ENCODE peak calls at places on chromosomes 6 and 20, in seven cellular contexts. E is substantia nigra; H is NCI-H2227 treated with DMSO at 0.1 percent for 48 hours; V is effector CD4-positive, alpha-beta T cell; X is activated T-helper 1 cell treated with anti-CD3 and anti-CD28 coated beads, Interleukin-12 subunit alpha, Interleukin-12 subunit beta, Interleukin-2, Interleukin-4 antibody, amounts not matched to agents 30 ng/mL and 10 ng/mL and 1 ng/mL, durations not matched to agents 14 hours and 24 hours and 36 hours; R is mesendoderm; F is T47D. Y is an unnamed sample.

GRCh38 chr6:127811939-127812338 is 88.9 kb downstream of the THEMIS start:
- DNase-seq in E (no peak), R (no peak), H (no peak), X (no peak), F (no peak), V (no peak), Y (no peak)

GRCh38 chr20:58627212-58628072 is 23.6 kb upstream of the STX16 start:
- DNase-seq in E (no peak), R (no peak), V (no peak), F (no peak), H (no peak), X (no peak), Y (peak; percentile 18)

GRCh38 chr6:168071620-168072019 is 7.4 kb downstream of the FRMD1 start:
- DNase-seq in F (no peak), E (no peak), V (no peak), R (peak; percentile 79), H (no peak), X (no peak), Y (no peak)

GRCh38 chr6:67956352-67956751 is 678.7 kb upstream of the ADGRB3 start:
- DNase-seq in H (no peak), X (no peak), E (no peak), R (peak; percentile 37), V (no peak), F (no peak), Y (no peak)

GRCh38 chr6:158697798-158698197 is 47.9 kb downstream of the SYTL3 start:
- DNase-seq in V (no peak), H (no peak), E (no peak), R (no peak), F (no peak), X (no peak), Y (no peak)

GRCh38 chr6:20952605-20953004 is 418.3 kb downstream of the CDKAL1 start:
- DNase-seq in H (no peak), E (no peak), V (no peak), R (peak; percentile 82), X (no peak), F (no peak), Y (no peak)

GRCh38 chr6:24524801-24525200 is 30.0 kb downstream of the ALDH5A1 start:
- DNase-seq in X (no peak), H (peak; percentile 64), V (no peak), F (peak; percentile 79), E (no peak), R (peak; percentile 67), Y (no peak)

GRCh38 chr6:140079328-140079727 is 704.9 kb upstream of the CITED2 start:
- DNase-seq in R (peak; percentile 6), H (no peak), E (no peak), X (no peak), V (no peak), F (no peak), Y (no peak)

GRCh38 chr6:165568326-165568725 is 94.7 kb downstream of the PDE10A start:
- DNase-seq in F (no peak), X (no peak), H (no peak), R (no peak), V (no peak), E (no peak), Y (no peak)

GRCh38 chr20:37850724-37851123 is 52.2 kb upstream of the VSTM2L start:
- DNase-seq in V (no peak), E (no peak), R (no peak), X (no peak), F (no peak), H (no peak), Y (no peak)

GRCh38 chr6:12608016-12608860 is 108.3 kb upstream of the PHACTR1 start:
- DNase-seq in F (no peak), V (no peak), R (no peak), E (no peak), H (no peak), X (no peak), Y (no peak)

GRCh38 chr6:33297956-33298772 is 578 bp downstream of the RGL2 start:
- DNase-seq in F (peak; percentile 98), X (peak; percentile 65), V (peak; percentile 56), E (peak; percentile 27), H (peak; percentile 50), R (peak; percentile 97), Y (peak; percentile 70)

GRCh38 chr6:141653590-141653989 is 479.1 kb upstream of the GJE1 start:
- DNase-seq in R (no peak), H (no peak), V (no peak), X (no peak), F (peak; percentile 26), E (no peak), Y (no peak)

GRCh38 chr20:64192406-64192805 is 28.2 kb downstream of the MYT1 start:
- DNase-seq in H (no peak), R (peak; percentile 17), E (no peak), V (no peak), F (no peak), X (no peak), Y (no peak)

GRCh38 chr6:37713529-37714119 is 15.9 kb upstream of the MDGA1 start:
- DNase-seq in R (no peak), V (no peak), E (no peak), X (no peak), F (no peak), H (no peak), Y (no peak)

GRCh38 chr6:4466769-4467480 is 309.3 kb upstream of the CDYL start:
- DNase-seq in R (no peak), V (no peak), X (no peak), E (no peak), F (peak; percentile 51), H (no peak), Y (no peak)

GRCh38 chr6:2447318-2447717 is 201.9 kb upstream of the GMDS start:
- DNase-seq in X (no peak), E (no peak), F (no peak), R (no peak), V (no peak), H (no peak), Y (no peak)

GRCh38 chr6:17103715-17104114 is 1.9 kb downstream of the STMND1 start:
- DNase-seq in E (no peak), X (no peak), F (peak; percentile 47), R (peak; percentile 58), H (no peak), V (no peak), Y (no peak)

GRCh38 chr6:108250240-108250866 is 10.5 kb downstream of the SNX3 start:
- DNase-seq in E (no peak), F (peak; percentile 5), H (no peak), X (no peak), R (peak; percentile 79), V (no peak), Y (no peak)

GRCh38 chr6:157804448-157805327 is 18.4 kb upstream of the SNX9 start:
- DNase-seq in F (no peak), X (no peak), H (no peak), R (no peak), E (no peak), V (no peak), Y (no peak)

GRCh38 chr6:109296305-109296915 is 85.9 kb downstream of the CD164 start:
- DNase-seq in R (no peak), E (no peak), F (peak; percentile 69), V (no peak), X (no peak), H (no peak), Y (no peak)

GRCh38 chr6:68994561-68994960 is 359.5 kb downstream of the ADGRB3 start:
- DNase-seq in R (no peak), X (no peak), H (no peak), E (no peak), V (no peak), F (no peak), Y (no peak)

GRCh38 chr6:47111685-47112084 is 69.6 kb upstream of the ADGRF1 start:
- DNase-seq in E (no peak), X (no peak), V (no peak), F (peak; percentile 66), R (peak; percentile 91), H (no peak), Y (no peak)

GRCh38 chr20:32439132-32439829 is 81.2 kb downstream of the ASXL1 start:
- DNase-seq in R (no peak), H (no peak), V (no peak), F (no peak), E (no peak), X (no peak), Y (peak; percentile 69)

GRCh38 chr6:30769088-30769852 is 24.9 kb upstream of the IER3 start:
- DNase-seq in X (peak; percentile 69), R (peak; percentile 95), F (no peak), E (no peak), V (peak; percentile 40), H (peak; percentile 35), Y (peak; percentile 42)

GRCh38 chr6:134892362-134892761 is 57.5 kb downstream of the ALDH8A1 start:
- DNase-seq in E (no peak), V (no peak), H (no peak), F (no peak), R (no peak), X (no peak), Y (no peak)

GRCh38 chr6:15405111-15405510 is 159.2 kb downstream of the JARID2 start:
- DNase-seq in R (no peak), F (no peak), E (peak; percentile 37), H (no peak), V (no peak), X (no peak), Y (no peak)

GRCh38 chr6:71031912-71032311 is 75.1 kb upstream of the B3GAT2 start:
- DNase-seq in X (no peak), F (no peak), E (no peak), R (no peak), H (no peak), V (no peak), Y (no peak)

GRCh38 chr6:141925001-141925400 is 207.7 kb upstream of the GJE1 start:
- DNase-seq in R (peak; percentile 9), X (no peak), H (no peak), E (no peak), V (no peak), F (no peak), Y (no peak)

GRCh38 chr6:151399679-151400078 is 8.3 kb upstream of the ZBTB2 start:
- DNase-seq in E (no peak), H (no peak), R (no peak), X (no peak), F (peak; percentile 54), V (no peak), Y (no peak)

GRCh38 chr6:105873256-105873704 is 212.9 kb upstream of the PRDM1 start:
- DNase-seq in R (no peak), E (no peak), H (no peak), F (peak; percentile 15), V (no peak), X (no peak), Y (no peak)

Y was measured in stimulated activated naive B cell treated with anti-CD40 and anti-IgM and Interleukin-4, amounts not matched to agents 10 μg/mL and 1 μg/mL and 100 μg/mL, for 72 hours.